ENCODE peak calls at places on chromosomes 12 and 14, in five cellular contexts. One of them, this sample, is unnamed.

GRCh38 chr14:75832621-75833297 is 149.0 kb downstream of the TGFB3 start:
- DNase-seq in fibroblast of the aortic adventitia: peak
- DNase-seq in tibial artery: no peak
- DNase-seq in MM.1S: no peak
- DNase-seq in HepG2: no peak
- DNase-seq in this sample: no peak

GRCh38 chr12:27291862-27292261 is 40.8 kb upstream of the BMAL2 start:
- DNase-seq in fibroblast of the aortic adventitia: peak
- DNase-seq in tibial artery: no peak
- DNase-seq in MM.1S: no peak
- DNase-seq in HepG2: peak
- DNase-seq in this sample: no peak

GRCh38 chr12:37565112-37565511 is 751.5 kb upstream of the ALG10B start:
- DNase-seq in fibroblast of the aortic adventitia: no peak
- DNase-seq in tibial artery: no peak
- DNase-seq in MM.1S: no peak
- DNase-seq in HepG2: no peak
- DNase-seq in this sample: no peak

GRCh38 chr12:101086490-101086889 is 123.5 kb downstream of the SLC5A8 start:
- DNase-seq in fibroblast of the aortic adventitia: peak
- DNase-seq in tibial artery: no peak
- DNase-seq in MM.1S: no peak
- DNase-seq in HepG2: no peak
- DNase-seq in this sample: no peak

GRCh38 chr12:38930994-38931393 is 25.6 kb upstream of the CPNE8 start:
- DNase-seq in fibroblast of the aortic adventitia: no peak
- DNase-seq in tibial artery: no peak
- DNase-seq in MM.1S: no peak
- DNase-seq in HepG2: peak
- DNase-seq in this sample: no peak

GRCh38 chr14:60310086-60310684 is 61.2 kb downstream of the PPM1A start:
- DNase-seq in fibroblast of the aortic adventitia: no peak
- DNase-seq in tibial artery: no peak
- DNase-seq in MM.1S: no peak
- DNase-seq in HepG2: no peak
- DNase-seq in this sample: no peak

GRCh38 chr14:78667141-78667540 is 497.0 kb downstream of the NRXN3 start:
- DNase-seq in fibroblast of the aortic adventitia: no peak
- DNase-seq in tibial artery: no peak
- DNase-seq in MM.1S: no peak
- DNase-seq in HepG2: no peak
- DNase-seq in this sample: no peak

GRCh38 chr14:100621806-100622205 is 34.6 kb upstream of the BEGAIN start:
- DNase-seq in fibroblast of the aortic adventitia: no peak
- DNase-seq in tibial artery: no peak
- DNase-seq in MM.1S: no peak
- DNase-seq in HepG2: no peak
- DNase-seq in this sample: no peak

GRCh38 chr12:99704458-99704857 is 56.9 kb downstream of the GARIN6 start:
- DNase-seq in fibroblast of the aortic adventitia: no peak
- DNase-seq in tibial artery: no peak
- DNase-seq in MM.1S: no peak
- DNase-seq in HepG2: no peak
- DNase-seq in this sample: no peak

GRCh38 chr12:54175130-54175963 is 13.4 kb downstream of the SMUG1 start:
- DNase-seq in fibroblast of the aortic adventitia: no peak
- DNase-seq in tibial artery: no peak
- DNase-seq in MM.1S: no peak
- DNase-seq in HepG2: no peak
- DNase-seq in this sample: no peak

GRCh38 chr12:131794061-131794460 is 34.1 kb upstream of the MMP17 start:
- DNase-seq in fibroblast of the aortic adventitia: no peak
- DNase-seq in tibial artery: no peak
- DNase-seq in MM.1S: no peak
- DNase-seq in HepG2: no peak
- DNase-seq in this sample: no peak

GRCh38 chr12:75759842-75760260 is 248.4 kb upstream of the KRR1 start:
- DNase-seq in fibroblast of the aortic adventitia: peak
- DNase-seq in tibial artery: no peak
- DNase-seq in MM.1S: no peak
- DNase-seq in HepG2: no peak
- DNase-seq in this sample: no peak

GRCh38 chr14:56293506-56293905 is 175.3 kb downstream of the PELI2 start:
- DNase-seq in fibroblast of the aortic adventitia: no peak
- DNase-seq in tibial artery: no peak
- DNase-seq in MM.1S: no peak
- DNase-seq in HepG2: no peak
- DNase-seq in this sample: no peak

GRCh38 chr14:56290195-56290594 is 172.0 kb downstream of the PELI2 start:
- DNase-seq in fibroblast of the aortic adventitia: no peak
- DNase-seq in tibial artery: no peak
- DNase-seq in MM.1S: no peak
- DNase-seq in HepG2: no peak
- DNase-seq in this sample: no peak

GRCh38 chr14:56297449-56297848 is 179.2 kb downstream of the PELI2 start:
- DNase-seq in fibroblast of the aortic adventitia: no peak
- DNase-seq in tibial artery: no peak
- DNase-seq in MM.1S: no peak
- DNase-seq in HepG2: no peak
- DNase-seq in this sample: no peak

GRCh38 chr14:56295743-56296142 is 177.5 kb downstream of the PELI2 start:
- DNase-seq in fibroblast of the aortic adventitia: no peak
- DNase-seq in tibial artery: no peak
- DNase-seq in MM.1S: no peak
- DNase-seq in HepG2: no peak
- DNase-seq in this sample: no peak

DNA sequence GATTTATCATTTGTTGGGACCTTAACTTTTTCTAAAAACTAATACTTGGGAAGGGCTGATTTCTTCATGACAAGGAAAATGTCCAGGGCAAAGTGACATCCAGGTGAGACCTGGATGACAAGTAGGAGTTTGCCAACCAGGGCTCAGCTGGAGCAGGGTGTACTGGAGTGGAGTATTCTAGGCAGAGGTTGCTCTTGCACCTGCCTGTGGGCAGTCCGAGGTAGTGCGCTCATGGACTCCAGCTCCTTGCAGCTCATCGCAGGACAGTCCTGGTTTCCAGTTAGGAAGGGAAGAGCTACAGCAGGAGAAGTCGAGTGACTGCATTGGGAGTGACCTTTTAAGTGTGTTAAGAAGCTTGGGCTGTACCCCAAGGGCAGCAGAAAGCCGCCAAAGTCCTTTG is 175.9 kb downstream of the PELI2 start:
- DNase-seq in fibroblast of the aortic adventitia: no peak
- DNase-seq in tibial artery: no peak
- DNase-seq in MM.1S: no peak
- DNase-seq in HepG2: no peak
- DNase-seq in this sample: no peak
- TF ChIP-seq CTCF in fibroblast of the aortic adventitia: no peak
- TF ChIP-seq CTCF in tibial artery: no peak
- TF ChIP-seq CTCF in MM.1S: peak
- TF ChIP-seq CTCF in HepG2: no peak
- TF ChIP-seq CTCF in this sample: no peak

DNA sequence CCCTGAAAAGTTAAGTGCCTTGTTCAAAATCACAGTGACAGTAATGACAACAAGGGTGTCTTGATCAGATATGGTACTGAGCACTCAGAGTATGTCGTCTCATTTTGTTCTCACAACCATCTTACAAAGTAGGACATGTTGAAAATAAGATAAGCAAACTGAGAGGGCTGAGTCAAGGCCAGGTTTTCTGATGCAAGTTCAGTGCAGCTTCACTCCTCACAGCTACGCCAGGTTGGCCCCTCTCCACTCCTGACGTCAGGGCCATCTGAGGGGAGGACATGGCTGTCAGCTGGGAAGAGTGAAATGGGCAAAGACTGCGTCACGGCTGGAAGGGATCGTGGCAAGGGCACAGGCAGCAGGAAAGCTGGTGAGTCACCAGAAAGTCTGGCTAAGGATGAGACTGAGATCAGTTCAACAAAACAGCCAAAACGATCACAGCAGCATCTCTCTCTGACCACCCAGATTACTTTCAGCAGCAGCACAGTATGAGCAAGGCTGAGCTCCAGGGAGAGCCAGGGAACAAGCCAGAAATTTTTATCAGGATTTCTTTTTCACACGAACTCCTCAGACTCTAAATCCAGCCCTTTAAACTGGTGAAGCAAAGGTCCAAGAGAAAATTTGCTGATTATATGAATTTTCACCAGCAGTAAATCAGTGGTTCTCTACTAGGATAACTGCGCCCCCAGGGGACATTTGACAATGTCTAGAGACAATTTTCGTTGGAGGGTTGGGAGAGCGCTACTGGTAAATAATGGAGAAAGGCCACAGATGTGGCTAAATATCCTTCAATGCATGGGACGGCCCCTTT is 297.9 kb upstream of the AMIGO2 start:
- DNase-seq in fibroblast of the aortic adventitia: peak
- DNase-seq in tibial artery: peak
- DNase-seq in MM.1S: no peak
- DNase-seq in HepG2: no peak
- DNase-seq in this sample: peak
- TF ChIP-seq CTCF in fibroblast of the aortic adventitia: peak
- TF ChIP-seq CTCF in tibial artery: no peak
- TF ChIP-seq CTCF in MM.1S: no peak
- TF ChIP-seq CTCF in HepG2: no peak
- TF ChIP-seq CTCF in this sample: no peak

DNA sequence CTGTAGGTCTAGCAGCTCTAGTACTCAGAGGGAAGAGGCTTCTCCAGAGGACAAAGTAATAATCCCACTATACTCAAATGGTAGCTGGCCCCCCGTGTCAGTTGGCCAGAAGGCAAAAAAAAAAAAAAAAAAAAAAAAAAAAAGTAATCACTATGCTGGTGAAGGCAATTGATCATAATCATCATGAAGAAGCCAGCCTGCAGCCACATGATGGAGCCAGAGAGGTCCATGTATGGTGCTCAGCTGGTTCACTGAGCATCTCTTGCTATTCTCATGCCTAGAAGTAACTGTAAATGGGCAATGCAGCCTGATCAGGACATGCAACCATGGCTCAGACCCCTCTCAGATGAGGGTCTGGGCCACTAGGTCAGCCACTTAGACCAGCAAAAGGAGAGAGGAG is 378.8 kb downstream of the MED13L start:
- DNase-seq in fibroblast of the aortic adventitia: no peak
- DNase-seq in tibial artery: no peak
- DNase-seq in MM.1S: no peak
- DNase-seq in HepG2: no peak
- DNase-seq in this sample: no peak
- TF ChIP-seq CTCF in fibroblast of the aortic adventitia: no peak
- TF ChIP-seq CTCF in tibial artery: no peak
- TF ChIP-seq CTCF in MM.1S: no peak
- TF ChIP-seq CTCF in HepG2: peak
- TF ChIP-seq CTCF in this sample: no peak

GRCh38 chr12:19189522-19189921 is 60.0 kb downstream of the PLEKHA5 start:
- DNase-seq in fibroblast of the aortic adventitia: no peak
- DNase-seq in tibial artery: no peak
- DNase-seq in MM.1S: no peak
- DNase-seq in HepG2: no peak
- DNase-seq in this sample: no peak

GRCh38 chr12:19186722-19187661 is 57.5 kb downstream of the PLEKHA5 start:
- DNase-seq in fibroblast of the aortic adventitia: peak
- DNase-seq in tibial artery: no peak
- DNase-seq in MM.1S: peak
- DNase-seq in HepG2: peak
- DNase-seq in this sample: no peak

GRCh38 chr12:19183121-19183838 is 53.7 kb downstream of the PLEKHA5 start:
- DNase-seq in fibroblast of the aortic adventitia: peak
- DNase-seq in tibial artery: no peak
- DNase-seq in MM.1S: no peak
- DNase-seq in HepG2: no peak
- DNase-seq in this sample: no peak

GRCh38 chr12:19181666-19182426 is 52.3 kb downstream of the PLEKHA5 start:
- DNase-seq in fibroblast of the aortic adventitia: peak
- DNase-seq in tibial artery: no peak
- DNase-seq in MM.1S: no peak
- DNase-seq in HepG2: no peak
- DNase-seq in this sample: no peak

GRCh38 chr12:19185262-19185929 is 55.9 kb downstream of the PLEKHA5 start:
- DNase-seq in fibroblast of the aortic adventitia: no peak
- DNase-seq in tibial artery: no peak
- DNase-seq in MM.1S: no peak
- DNase-seq in HepG2: no peak
- DNase-seq in this sample: no peak
- TF ChIP-seq CTCF in fibroblast of the aortic adventitia: no peak
- TF ChIP-seq CTCF in tibial artery: no peak
- TF ChIP-seq CTCF in MM.1S: no peak
- TF ChIP-seq CTCF in HepG2: no peak
- TF ChIP-seq CTCF in this sample: no peak

GRCh38 chr12:104257913-104258472 is 42.4 kb downstream of the TXNRD1 start:
- DNase-seq in fibroblast of the aortic adventitia: no peak
- DNase-seq in tibial artery: no peak
- DNase-seq in MM.1S: no peak
- DNase-seq in HepG2: no peak
- DNase-seq in this sample: no peak

GRCh38 chr12:104263026-104263425 is 40.5 kb upstream of the EID3 start:
- DNase-seq in fibroblast of the aortic adventitia: no peak
- DNase-seq in tibial artery: no peak
- DNase-seq in MM.1S: no peak
- DNase-seq in HepG2: no peak
- DNase-seq in this sample: no peak

GRCh38 chr12:104258476-104259067 is 43.0 kb downstream of the TXNRD1 start:
- DNase-seq in fibroblast of the aortic adventitia: peak
- DNase-seq in tibial artery: no peak
- DNase-seq in MM.1S: no peak
- DNase-seq in HepG2: no peak
- DNase-seq in this sample: no peak

GRCh38 chr12:104263580-104264358 is 39.8 kb upstream of the EID3 start:
- DNase-seq in fibroblast of the aortic adventitia: peak
- DNase-seq in tibial artery: no peak
- DNase-seq in MM.1S: no peak
- DNase-seq in HepG2: no peak
- DNase-seq in this sample: no peak
- TF ChIP-seq CTCF in fibroblast of the aortic adventitia: no peak
- TF ChIP-seq CTCF in tibial artery: no peak
- TF ChIP-seq CTCF in MM.1S: no peak
- TF ChIP-seq CTCF in HepG2: no peak
- TF ChIP-seq CTCF in this sample: no peak

GRCh38 chr14:77141592-77142288 is at the start of gene ZDHHC22:
- DNase-seq in fibroblast of the aortic adventitia: no peak
- DNase-seq in tibial artery: no peak
- DNase-seq in MM.1S: no peak
- DNase-seq in HepG2: no peak
- DNase-seq in this sample: peak

GRCh38 chr14:77139022-77139421 is 2.6 kb downstream of the ZDHHC22 start:
- DNase-seq in fibroblast of the aortic adventitia: no peak
- DNase-seq in tibial artery: no peak
- DNase-seq in MM.1S: no peak
- DNase-seq in HepG2: no peak
- DNase-seq in this sample: no peak

GRCh38 chr14:77140937-77141591 is 527 bp downstream of the ZDHHC22 start:
- DNase-seq in fibroblast of the aortic adventitia: no peak
- DNase-seq in tibial artery: no peak
- DNase-seq in MM.1S: no peak
- DNase-seq in HepG2: no peak
- DNase-seq in this sample: no peak

GRCh38 chr14:77140343-77140936 is 1.2 kb downstream of the ZDHHC22 start:
- DNase-seq in fibroblast of the aortic adventitia: no peak
- DNase-seq in tibial artery: no peak
- DNase-seq in MM.1S: no peak
- DNase-seq in HepG2: no peak
- DNase-seq in this sample: no peak

GRCh38 chr14:77139540-77140342 is 1.9 kb downstream of the ZDHHC22 start:
- DNase-seq in fibroblast of the aortic adventitia: no peak
- DNase-seq in tibial artery: no peak
- DNase-seq in MM.1S: no peak
- DNase-seq in HepG2: peak
- DNase-seq in this sample: no peak
- TF ChIP-seq CTCF in fibroblast of the aortic adventitia: peak
- TF ChIP-seq CTCF in tibial artery: peak
- TF ChIP-seq CTCF in MM.1S: no peak
- TF ChIP-seq CTCF in HepG2: peak
- TF ChIP-seq CTCF in this sample: no peak

This sample was measured in thyroid gland.